ENCODE peak calls at places on chromosomes 4 and X, in ten cellular contexts. One of them, this sample, is unnamed.

GRCh38 chrX:67613366-67613765 is 69.5 kb downstream of the AR start:
- DNase-seq in AG09309: no peak
- DNase-seq in PC-3: no peak
- DNase-seq in choroid plexus epithelial cell: peak; percentile 39
- DNase-seq in HL-60: no peak
- DNase-seq in heart right ventricle: no peak
- DNase-seq in ovary: no peak
- DNase-seq in HFF-Myc: no peak
- DNase-seq in AG10803: peak; percentile 28
- DNase-seq in fibroblast of pulmonary artery: peak; percentile 20
- DNase-seq in this sample: no peak

GRCh38 chr4:67549123-67549522 is 3.8 kb upstream of the CENPC start:
- DNase-seq in AG10803: no peak
- DNase-seq in AG09309: no peak
- DNase-seq in ovary: no peak
- DNase-seq in PC-3: peak; percentile 70
- DNase-seq in choroid plexus epithelial cell: peak; percentile 67
- DNase-seq in fibroblast of pulmonary artery: peak; percentile 62
- DNase-seq in HFF-Myc: no peak
- DNase-seq in HL-60: no peak
- DNase-seq in heart right ventricle: no peak
- DNase-seq in this sample: no peak

GRCh38 chr4:4425119-4425690 is 38.3 kb downstream of the NSG1 start:
- DNase-seq in choroid plexus epithelial cell: peak; percentile 6
- DNase-seq in PC-3: no peak
- DNase-seq in HL-60: no peak
- DNase-seq in fibroblast of pulmonary artery: no peak
- DNase-seq in HFF-Myc: no peak
- DNase-seq in AG10803: no peak
- DNase-seq in AG09309: no peak
- DNase-seq in heart right ventricle: no peak
- DNase-seq in ovary: no peak
- DNase-seq in this sample: no peak

GRCh38 chr4:73446336-73446938 is 10.4 kb downstream of the AFP start:
- DNase-seq in choroid plexus epithelial cell: peak; percentile 79
- DNase-seq in fibroblast of pulmonary artery: peak; percentile 63
- DNase-seq in AG10803: peak; percentile 46
- DNase-seq in ovary: no peak
- DNase-seq in HL-60: peak; percentile 12
- DNase-seq in heart right ventricle: no peak
- DNase-seq in PC-3: peak; percentile 83
- DNase-seq in AG09309: no peak
- DNase-seq in HFF-Myc: no peak
- DNase-seq in this sample: peak; percentile 45

GRCh38 chrX:129606918-129607317 is 47.8 kb downstream of the APLN start:
- DNase-seq in ovary: peak; percentile 75
- DNase-seq in heart right ventricle: no peak
- DNase-seq in AG09309: no peak
- DNase-seq in AG10803: peak; percentile 36
- DNase-seq in HL-60: no peak
- DNase-seq in PC-3: peak; percentile 77
- DNase-seq in HFF-Myc: peak; percentile 30
- DNase-seq in fibroblast of pulmonary artery: peak; percentile 61
- DNase-seq in choroid plexus epithelial cell: peak; percentile 63
- DNase-seq in this sample: no peak

GRCh38 chr4:70914631-70915030 is 12.5 kb downstream of the MOB1B start:
- DNase-seq in choroid plexus epithelial cell: no peak
- DNase-seq in AG09309: no peak
- DNase-seq in HL-60: no peak
- DNase-seq in AG10803: no peak
- DNase-seq in PC-3: peak; percentile 23
- DNase-seq in ovary: no peak
- DNase-seq in HFF-Myc: no peak
- DNase-seq in heart right ventricle: no peak
- DNase-seq in fibroblast of pulmonary artery: no peak
- DNase-seq in this sample: no peak

GRCh38 chr4:54268151-54268550 is 39.1 kb downstream of the PDGFRA start:
- DNase-seq in fibroblast of pulmonary artery: peak; percentile 35
- DNase-seq in PC-3: no peak
- DNase-seq in AG09309: no peak
- DNase-seq in AG10803: peak; percentile 59
- DNase-seq in ovary: no peak
- DNase-seq in HFF-Myc: no peak
- DNase-seq in HL-60: no peak
- DNase-seq in choroid plexus epithelial cell: peak; percentile 28
- DNase-seq in heart right ventricle: no peak
- DNase-seq in this sample: no peak

GRCh38 chr4:152072001-152072485 is 311.2 kb upstream of the GATB start:
- DNase-seq in fibroblast of pulmonary artery: no peak
- DNase-seq in PC-3: no peak
- DNase-seq in AG09309: no peak
- DNase-seq in AG10803: peak; percentile 4
- DNase-seq in heart right ventricle: peak; percentile 37
- DNase-seq in HFF-Myc: no peak
- DNase-seq in ovary: no peak
- DNase-seq in choroid plexus epithelial cell: no peak
- DNase-seq in HL-60: no peak
- DNase-seq in this sample: no peak

GRCh38 chr4:1604706-1605205 is 79.4 kb downstream of the FAM53A start:
- DNase-seq in HFF-Myc: no peak
- DNase-seq in heart right ventricle: peak; percentile 7
- DNase-seq in fibroblast of pulmonary artery: no peak
- DNase-seq in choroid plexus epithelial cell: no peak
- DNase-seq in PC-3: peak; percentile 53
- DNase-seq in ovary: no peak
- DNase-seq in AG10803: no peak
- DNase-seq in AG09309: no peak
- DNase-seq in HL-60: no peak
- DNase-seq in this sample: peak; percentile 56

GRCh38 chr4:100641326-100641725 is 123.5 kb upstream of the EMCN start:
- DNase-seq in choroid plexus epithelial cell: no peak
- DNase-seq in AG09309: no peak
- DNase-seq in PC-3: no peak
- DNase-seq in HFF-Myc: no peak
- DNase-seq in heart right ventricle: no peak
- DNase-seq in AG10803: no peak
- DNase-seq in fibroblast of pulmonary artery: no peak
- DNase-seq in HL-60: no peak
- DNase-seq in ovary: no peak
- DNase-seq in this sample: no peak

GRCh38 chr4:40458683-40459082 is 123.5 kb downstream of the CHRNA9 start:
- DNase-seq in choroid plexus epithelial cell: no peak
- DNase-seq in HFF-Myc: no peak
- DNase-seq in fibroblast of pulmonary artery: no peak
- DNase-seq in heart right ventricle: no peak
- DNase-seq in HL-60: no peak
- DNase-seq in ovary: no peak
- DNase-seq in AG09309: no peak
- DNase-seq in PC-3: peak; percentile 75
- DNase-seq in AG10803: no peak
- DNase-seq in this sample: no peak

GRCh38 chr4:132180020-132180427 is 969.1 kb upstream of the PCDH10 start:
- DNase-seq in HFF-Myc: no peak
- DNase-seq in fibroblast of pulmonary artery: peak; percentile 64
- DNase-seq in ovary: no peak
- DNase-seq in PC-3: peak; percentile 69
- DNase-seq in AG09309: no peak
- DNase-seq in choroid plexus epithelial cell: peak; percentile 42
- DNase-seq in HL-60: no peak
- DNase-seq in AG10803: peak; percentile 21
- DNase-seq in heart right ventricle: no peak
- DNase-seq in this sample: no peak

GRCh38 chr4:39698424-39699009 is 581 bp downstream of the UBE2K start:
- DNase-seq in fibroblast of pulmonary artery: no peak
- DNase-seq in AG10803: no peak
- DNase-seq in AG09309: no peak
- DNase-seq in ovary: peak; percentile 52
- DNase-seq in HFF-Myc: no peak
- DNase-seq in choroid plexus epithelial cell: peak; percentile 28
- DNase-seq in PC-3: peak; percentile 27
- DNase-seq in HL-60: no peak
- DNase-seq in heart right ventricle: peak; percentile 46
- DNase-seq in this sample: peak; percentile 55

GRCh38 chrX:21926527-21927278 is 13.8 kb upstream of the SMS start:
- DNase-seq in AG09309: peak; percentile 85
- DNase-seq in heart right ventricle: no peak
- DNase-seq in PC-3: peak; percentile 96
- DNase-seq in choroid plexus epithelial cell: peak; percentile 95
- DNase-seq in HL-60: no peak
- DNase-seq in ovary: no peak
- DNase-seq in HFF-Myc: peak; percentile 78
- DNase-seq in fibroblast of pulmonary artery: peak; percentile 97
- DNase-seq in AG10803: peak; percentile 96
- DNase-seq in this sample: no peak

GRCh38 chr4:53147711-53148110 is 218.2 kb downstream of the SCFD2 start:
- DNase-seq in fibroblast of pulmonary artery: no peak
- DNase-seq in HL-60: no peak
- DNase-seq in AG10803: peak; percentile 22
- DNase-seq in HFF-Myc: no peak
- DNase-seq in heart right ventricle: no peak
- DNase-seq in AG09309: no peak
- DNase-seq in ovary: no peak
- DNase-seq in choroid plexus epithelial cell: no peak
- DNase-seq in PC-3: no peak
- DNase-seq in this sample: no peak

GRCh38 chr4:139763668-139764067 is 98.0 kb downstream of the MGST2 start:
- DNase-seq in HL-60: no peak
- DNase-seq in choroid plexus epithelial cell: no peak
- DNase-seq in HFF-Myc: no peak
- DNase-seq in AG10803: no peak
- DNase-seq in ovary: no peak
- DNase-seq in AG09309: no peak
- DNase-seq in PC-3: no peak
- DNase-seq in heart right ventricle: no peak
- DNase-seq in fibroblast of pulmonary artery: peak; percentile 23
- DNase-seq in this sample: no peak

GRCh38 chr4:139764192-139764591 is 98.6 kb downstream of the MGST2 start:
- DNase-seq in choroid plexus epithelial cell: no peak
- DNase-seq in heart right ventricle: peak; percentile 44
- DNase-seq in PC-3: no peak
- DNase-seq in HL-60: no peak
- DNase-seq in AG09309: no peak
- DNase-seq in AG10803: no peak
- DNase-seq in ovary: no peak
- DNase-seq in HFF-Myc: no peak
- DNase-seq in fibroblast of pulmonary artery: no peak
- DNase-seq in this sample: no peak

GRCh38 chr4:139762715-139763114 is 97.1 kb downstream of the MGST2 start:
- DNase-seq in AG10803: no peak
- DNase-seq in ovary: no peak
- DNase-seq in heart right ventricle: no peak
- DNase-seq in fibroblast of pulmonary artery: peak; percentile 80
- DNase-seq in choroid plexus epithelial cell: no peak
- DNase-seq in HFF-Myc: no peak
- DNase-seq in HL-60: no peak
- DNase-seq in AG09309: no peak
- DNase-seq in PC-3: no peak
- DNase-seq in this sample: no peak

GRCh38 chr4:139764686-139765085 is 99.1 kb downstream of the MGST2 start:
- DNase-seq in heart right ventricle: peak; percentile 25
- DNase-seq in choroid plexus epithelial cell: no peak
- DNase-seq in ovary: no peak
- DNase-seq in HL-60: no peak
- DNase-seq in HFF-Myc: no peak
- DNase-seq in AG09309: no peak
- DNase-seq in PC-3: no peak
- DNase-seq in fibroblast of pulmonary artery: no peak
- DNase-seq in AG10803: no peak
- DNase-seq in this sample: no peak

GRCh38 chr4:139763205-139763604 is 97.6 kb downstream of the MGST2 start:
- DNase-seq in AG10803: no peak
- DNase-seq in PC-3: no peak
- DNase-seq in HFF-Myc: no peak
- DNase-seq in choroid plexus epithelial cell: no peak
- DNase-seq in AG09309: no peak
- DNase-seq in heart right ventricle: no peak
- DNase-seq in HL-60: no peak
- DNase-seq in ovary: no peak
- DNase-seq in fibroblast of pulmonary artery: no peak
- DNase-seq in this sample: no peak
- H3K4me3 ChIP-seq in AG10803: no peak overlapping the region
- H3K4me3 ChIP-seq in PC-3: no peak overlapping the region
- H3K4me3 ChIP-seq in HFF-Myc: no peak overlapping the region
- H3K4me3 ChIP-seq in choroid plexus epithelial cell: no peak overlapping the region
- H3K4me3 ChIP-seq in AG09309: no peak overlapping the region
- H3K4me3 ChIP-seq in heart right ventricle: peak overlapping the region; percentile 3
- H3K4me3 ChIP-seq in HL-60: no peak overlapping the region
- H3K4me3 ChIP-seq in ovary: no peak overlapping the region
- H3K4me3 ChIP-seq in fibroblast of pulmonary artery: no peak overlapping the region
- H3K4me3 ChIP-seq in this sample: no peak overlapping the region

GRCh38 chrX:74924449-74925209 is 623 bp downstream of the NEXMIF start:
- DNase-seq in HFF-Myc: no peak
- DNase-seq in choroid plexus epithelial cell: peak; percentile 5
- DNase-seq in AG09309: no peak
- DNase-seq in AG10803: peak; percentile 1
- DNase-seq in ovary: peak; percentile 54
- DNase-seq in fibroblast of pulmonary artery: peak; percentile 2
- DNase-seq in PC-3: no peak
- DNase-seq in heart right ventricle: peak; percentile 17
- DNase-seq in HL-60: no peak
- DNase-seq in this sample: peak; percentile 37
- H3K4me3 ChIP-seq in HFF-Myc: no peak overlapping the region
- H3K4me3 ChIP-seq in choroid plexus epithelial cell: peak overlapping the region; percentile 35
- H3K4me3 ChIP-seq in AG09309: peak overlapping the region; percentile 18
- H3K4me3 ChIP-seq in AG10803: peak overlapping the region; percentile 33
- H3K4me3 ChIP-seq in ovary: peak overlapping the region; percentile 46
- H3K4me3 ChIP-seq in fibroblast of pulmonary artery: peak overlapping the region; percentile 29
- H3K4me3 ChIP-seq in PC-3: peak overlapping the region; percentile 56
- H3K4me3 ChIP-seq in heart right ventricle: peak overlapping the region; percentile 46
- H3K4me3 ChIP-seq in HL-60: peak overlapping the region; percentile 16
- H3K4me3 ChIP-seq in this sample: peak overlapping the region; percentile 38

GRCh38 chr4:157004279-157005161 is 32.9 kb upstream of the PDGFC start:
- DNase-seq in PC-3: no peak
- DNase-seq in choroid plexus epithelial cell: peak; percentile 78
- DNase-seq in HFF-Myc: no peak
- DNase-seq in AG09309: no peak
- DNase-seq in heart right ventricle: no peak
- DNase-seq in fibroblast of pulmonary artery: peak; percentile 79
- DNase-seq in ovary: no peak
- DNase-seq in HL-60: no peak
- DNase-seq in AG10803: no peak
- DNase-seq in this sample: no peak
- H3K4me3 ChIP-seq in PC-3: no peak overlapping the region
- H3K4me3 ChIP-seq in choroid plexus epithelial cell: no peak overlapping the region
- H3K4me3 ChIP-seq in HFF-Myc: no peak overlapping the region
- H3K4me3 ChIP-seq in AG09309: no peak overlapping the region
- H3K4me3 ChIP-seq in heart right ventricle: no peak overlapping the region
- H3K4me3 ChIP-seq in fibroblast of pulmonary artery: no peak overlapping the region
- H3K4me3 ChIP-seq in ovary: no peak overlapping the region
- H3K4me3 ChIP-seq in HL-60: no peak overlapping the region
- H3K4me3 ChIP-seq in AG10803: no peak overlapping the region
- H3K4me3 ChIP-seq in this sample: no peak overlapping the region

DNA sequence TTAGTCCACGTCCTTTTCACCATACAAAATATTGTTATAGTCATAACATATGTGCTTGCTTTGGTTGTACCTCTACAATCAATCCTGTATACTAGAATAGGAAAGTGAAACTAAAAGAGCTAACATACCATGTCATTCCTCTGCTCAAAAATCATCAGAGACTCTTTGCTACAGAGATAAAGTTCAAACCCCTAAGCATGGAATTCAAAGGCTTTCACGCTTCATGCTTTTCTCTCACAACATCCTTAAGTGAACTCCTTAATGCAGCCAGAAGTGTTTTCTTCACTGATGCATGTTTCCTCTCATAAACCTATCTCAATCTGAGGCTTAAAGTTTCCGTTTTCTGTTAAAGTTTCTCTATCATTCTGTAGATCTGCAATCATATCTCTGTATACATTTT is 744.6 kb upstream of the IGFBP7 start:
- DNase-seq in ovary: no peak
- DNase-seq in HFF-Myc: no peak
- DNase-seq in AG09309: no peak
- DNase-seq in heart right ventricle: no peak
- DNase-seq in AG10803: no peak
- DNase-seq in fibroblast of pulmonary artery: no peak
- DNase-seq in choroid plexus epithelial cell: no peak
- DNase-seq in PC-3: no peak
- DNase-seq in HL-60: no peak
- DNase-seq in this sample: no peak
- H3K4me3 ChIP-seq in ovary: no peak overlapping the region
- H3K4me3 ChIP-seq in HFF-Myc: no peak overlapping the region
- H3K4me3 ChIP-seq in AG09309: no peak overlapping the region
- H3K4me3 ChIP-seq in heart right ventricle: no peak overlapping the region
- H3K4me3 ChIP-seq in AG10803: no peak overlapping the region
- H3K4me3 ChIP-seq in fibroblast of pulmonary artery: no peak overlapping the region
- H3K4me3 ChIP-seq in choroid plexus epithelial cell: no peak overlapping the region
- H3K4me3 ChIP-seq in PC-3: peak overlapping the region; percentile 30
- H3K4me3 ChIP-seq in HL-60: no peak overlapping the region
- H3K4me3 ChIP-seq in this sample: no peak overlapping the region